ENCODE peak calls at places on chromosomes 5 and 9, in five cellular contexts. A is cardiac fibroblast, D is pancreas, Q is substantia nigra, T is body of pancreas. S is an unnamed sample.

GRCh38 chr5:106254784-106255183 is 1416.0 kb downstream of the EFNA5 start:
- DNase-seq in D (no peak), A (no peak), Q (no peak), T (no peak), S (no peak)

GRCh38 chr5:22070151-22070550 is 783.0 kb downstream of the CDH12 start:
- DNase-seq in A (no peak), D (no peak), T (no peak), Q (no peak), S (no peak)

GRCh38 chr5:8695902-8696301 is 827.0 kb downstream of the MTRR start:
- DNase-seq in D (no peak), A (no peak), T (no peak), Q (no peak), S (no peak)

GRCh38 chr9:134983094-134983493 is 65.4 kb upstream of the FCN1 start:
- DNase-seq in Q (no peak), D (no peak), T (peak; percentile 16), A (no peak), S (no peak)

GRCh38 chr9:128916204-128916603 is 4.6 kb upstream of the PHYHD1 start:
- DNase-seq in A (peak; percentile 37), D (peak; percentile 51), Q (no peak), T (peak; percentile 65), S (no peak)

GRCh38 chr5:17305964-17306725 is 88.7 kb downstream of the BASP1 start:
- DNase-seq in D (peak; percentile 43), T (peak; percentile 77), A (peak; percentile 83), Q (no peak), S (no peak)

GRCh38 chr5:115624994-115625393 is 842 bp downstream of the TMED7 start:
- DNase-seq in T (no peak), Q (no peak), A (no peak), D (no peak), S (no peak)

GRCh38 chr9:125430611-125431305 is 169.1 kb downstream of the GAPVD1 start:
- DNase-seq in D (no peak), T (no peak), A (no peak), Q (no peak), S (no peak)

GRCh38 chr9:135303280-135303647 is 176.3 kb upstream of the PPP1R26 start:
- DNase-seq in A (no peak), T (no peak), Q (no peak), D (no peak), S (no peak)

GRCh38 chr5:16690243-16690839 is 73.5 kb upstream of the RETREG1 start:
- DNase-seq in Q (no peak), D (peak; percentile 13), T (peak; percentile 47), A (peak; percentile 63), S (peak; percentile 41)

GRCh38 chr5:101897914-101898313 is 398.2 kb downstream of the SLCO4C1 start:
- DNase-seq in D (no peak), A (no peak), T (no peak), Q (no peak), S (no peak)

GRCh38 chr5:21685016-21685415 is 1168.1 kb downstream of the CDH12 start:
- DNase-seq in Q (no peak), D (no peak), A (no peak), T (no peak), S (no peak)

GRCh38 chr9:107144475-107144874 is 138.6 kb upstream of the RAD23B start:
- DNase-seq in A (no peak), Q (no peak), D (no peak), T (no peak), S (no peak)

GRCh38 chr5:1763548-1763911 is 36.1 kb downstream of the MRPL36 start:
- DNase-seq in A (peak; percentile 80), Q (no peak), T (peak; percentile 56), D (peak; percentile 27), S (peak; percentile 13)

GRCh38 chr9:3401556-3401955 is 124.2 kb downstream of the RFX3 start:
- DNase-seq in T (no peak), D (no peak), Q (no peak), A (no peak), S (peak; percentile 19)

GRCh38 chr5:43044181-43044914 is 4.2 kb upstream of the ANXA2R start:
- DNase-seq in T (no peak), Q (no peak), A (peak; percentile 51), D (no peak), S (no peak)

GRCh38 chr5:157290981-157291711 is 25.2 kb downstream of the CYFIP2 start:
- DNase-seq in A (peak; percentile 29), T (peak; percentile 77), Q (no peak), D (peak; percentile 30), S (no peak)

GRCh38 chr9:134594376-134594941 is 47.1 kb upstream of the COL5A1 start:
- DNase-seq in T (no peak), Q (no peak), D (no peak), A (no peak), S (no peak)